ENCODE peak calls at places on chromosomes 1 and 21, in seven cellular contexts. E, G, D, R, V, I and C are unnamed samples.

GRCh38 chr1:212218911-212219310 is 66.3 kb upstream of the PPP2R5A start:
- DNase-seq in I (no peak), G (peak; percentile 60), R (no peak), D (no peak), V (peak; percentile 87), E (peak; percentile 89), C (no peak)

GRCh38 chr1:29945426-29945825 is 709.1 kb downstream of the PTPRU start:
- DNase-seq in E (no peak), V (no peak), D (no peak), G (no peak), R (no peak), I (no peak), C (no peak)

GRCh38 chr21:32096411-32096810 is 182.4 kb downstream of the MIS18A start:
- DNase-seq in V (peak; percentile 14), I (peak; percentile 62), G (peak; percentile 27), R (peak; percentile 28), D (peak; percentile 13), E (no peak), C (peak; percentile 28)

GRCh38 chr1:243434594-243434993 is 178.8 kb downstream of the SDCCAG8 start:
- DNase-seq in I (no peak), V (no peak), E (peak; percentile 47), G (no peak), R (no peak), D (no peak), C (no peak)

GRCh38 chr1:231596337-231596791 is 30.2 kb upstream of the DISC1 start:
- DNase-seq in D (no peak), R (no peak), G (no peak), E (no peak), V (no peak), I (peak; percentile 8), C (no peak)

GRCh38 chr1:212213754-212214153 is 71.5 kb upstream of the PPP2R5A start:
- DNase-seq in E (no peak), I (no peak), R (no peak), D (no peak), V (no peak), G (no peak), C (no peak)

GRCh38 chr1:150574260-150575071 is 4.9 kb downstream of the MCL1 start:
- DNase-seq in I (no peak), V (peak; percentile 37), G (no peak), R (no peak), E (no peak), D (no peak), C (no peak)

GRCh38 chr1:11783556-11783955 is 21.6 kb downstream of the C1orf167 start:
- DNase-seq in R (no peak), I (no peak), D (no peak), V (no peak), E (no peak), G (peak; percentile 72), C (no peak)

GRCh38 chr1:226792368-226792767 is 53.3 kb upstream of the ITPKB start:
- DNase-seq in D (no peak), E (no peak), V (no peak), G (no peak), R (no peak), I (no peak), C (no peak)

GRCh38 chr1:201456499-201457309 is 12.3 kb downstream of the PHLDA3 start:
- DNase-seq in V (peak; percentile 99), I (peak; percentile 38), R (no peak), D (peak; percentile 65), E (peak; percentile 99), G (no peak), C (no peak)

GRCh38 chr1:101371259-101371658 is 134.4 kb downstream of the S1PR1 start:
- DNase-seq in I (no peak), G (no peak), V (peak; percentile 74), D (peak; percentile 1), E (peak; percentile 74), R (peak; percentile 59), C (peak; percentile 27)

GRCh38 chr1:155124503-155125463 is 2.9 kb upstream of the EFNA1 start:
- DNase-seq in G (no peak), I (peak; percentile 40), D (no peak), V (no peak), R (no peak), E (peak; percentile 29), C (no peak)

GRCh38 chr1:19963636-19964035 is 15.8 kb downstream of the PLA2G2A start:
- DNase-seq in V (no peak), E (no peak), R (no peak), D (no peak), I (no peak), G (no peak), C (no peak)

GRCh38 chr1:19969898-19970660 is 9.3 kb downstream of the PLA2G2A start:
- DNase-seq in E (no peak), V (peak; percentile 39), R (no peak), D (no peak), I (no peak), G (no peak), C (no peak)

GRCh38 chr1:19971657-19972056 is 7.8 kb downstream of the PLA2G2A start:
- DNase-seq in E (no peak), D (no peak), V (no peak), I (no peak), G (no peak), R (no peak), C (no peak)

GRCh38 chr1:19964542-19964941 is 14.9 kb downstream of the PLA2G2A start:
- DNase-seq in R (no peak), V (no peak), G (no peak), D (no peak), E (no peak), I (no peak), C (no peak)

DNA sequence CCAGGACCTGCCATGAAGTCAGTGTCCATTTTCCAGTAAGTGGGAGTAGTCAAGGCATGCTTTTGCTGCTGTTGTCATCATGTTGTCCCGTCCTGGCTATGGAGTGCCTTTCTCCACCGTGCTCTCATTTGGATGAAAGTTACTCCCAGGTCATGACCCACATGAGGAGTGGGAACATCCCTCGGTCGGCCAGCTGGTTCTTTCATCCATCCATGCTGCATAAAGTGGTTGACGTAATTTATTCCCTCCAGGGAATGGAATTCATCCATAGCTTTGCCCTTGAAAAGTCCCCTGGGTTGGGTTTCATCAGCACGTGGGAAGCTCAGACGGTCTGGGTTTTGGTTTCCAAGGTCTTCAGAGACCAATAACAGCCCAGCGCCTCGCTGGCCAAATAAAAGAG is 11.6 kb downstream of the PLA2G2A start:
- DNase-seq in I (no peak), G (no peak), D (no peak), R (no peak), E (no peak), V (no peak), C (no peak)
- TF ChIP-seq EZH2 in I (no peak), G (no peak), D (no peak), R (no peak), E (no peak), V (no peak), C (no peak)

DNA sequence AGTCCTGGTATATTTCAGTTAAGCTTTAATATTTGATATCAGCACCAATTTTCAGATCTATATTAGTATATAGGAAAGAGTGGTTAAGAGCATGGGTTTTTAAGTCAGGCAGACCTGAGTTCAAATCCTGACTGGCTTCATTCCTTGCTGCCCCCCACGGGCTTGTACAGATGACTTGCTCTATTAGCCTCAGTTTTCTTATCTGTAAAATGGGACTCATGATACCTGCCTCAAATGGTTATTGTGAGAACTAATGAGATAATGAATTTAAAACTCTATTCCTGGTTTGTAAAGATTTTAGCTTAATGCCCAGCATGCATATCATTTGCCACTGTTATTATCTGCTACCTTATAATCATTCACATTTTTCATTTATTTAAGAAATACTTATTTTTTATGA is 264.5 kb downstream of the RPS6KC1 start:
- DNase-seq in G (no peak), I (no peak), R (no peak), D (no peak), E (no peak), V (no peak), C (no peak)
- H3K9ac ChIP-seq in G (no peak overlapping the region), I (no peak overlapping the region), R (no peak overlapping the region), D (no peak overlapping the region), E (no peak overlapping the region), V (no peak overlapping the region), C (no peak overlapping the region)

DNA sequence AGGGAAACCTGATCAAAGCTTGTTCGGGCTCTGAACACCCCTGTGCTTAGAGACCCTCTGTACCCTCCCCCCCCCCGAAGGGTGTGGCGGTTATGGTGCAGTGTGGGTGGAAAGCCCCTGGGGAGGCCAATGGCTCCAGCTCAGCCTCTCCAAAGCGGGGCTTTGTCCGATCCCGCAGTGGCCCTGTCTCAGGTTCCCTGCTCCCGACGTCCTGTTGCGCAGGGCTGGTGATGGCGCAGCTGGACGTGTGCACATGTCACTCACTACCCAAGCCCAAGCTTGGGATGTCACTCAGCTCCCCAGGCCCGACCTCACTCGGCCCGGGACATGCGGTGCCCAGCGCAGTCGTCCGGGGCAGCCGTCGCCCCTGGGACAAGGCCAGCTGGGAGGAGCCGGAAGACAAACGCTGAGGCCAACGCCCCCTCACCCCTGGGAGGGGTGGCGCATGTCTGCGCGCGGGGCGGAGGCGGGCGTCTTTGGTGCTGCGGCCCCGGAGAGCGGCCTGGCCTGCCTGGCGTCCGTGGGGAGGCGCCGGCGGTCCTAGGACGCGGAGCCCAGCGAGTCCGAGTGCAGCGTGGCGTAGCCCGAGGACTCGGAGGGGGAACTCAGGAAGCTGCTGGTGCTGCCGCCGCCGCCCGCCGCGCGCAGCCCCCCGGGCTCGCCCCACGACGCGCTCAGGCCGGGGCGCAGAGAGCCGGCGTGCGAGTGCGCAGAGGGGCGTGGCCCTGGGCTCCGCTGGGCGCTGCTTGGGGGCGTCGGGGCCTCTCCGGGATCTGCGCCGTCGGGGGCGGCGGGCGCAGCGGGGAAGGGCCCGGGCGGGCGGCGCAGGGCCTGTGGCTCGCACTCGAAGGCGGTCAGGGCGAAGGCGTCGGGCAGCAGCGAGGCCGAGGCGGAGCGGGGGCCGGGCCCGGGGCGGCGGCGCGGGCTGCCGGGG is 5.1 kb downstream of the HES3 start:
- DNase-seq in D (no peak), R (no peak), V (peak; percentile 52), I (peak; percentile 77), E (peak; percentile 40), G (no peak), C (peak; percentile 41)
- TF ChIP-seq EZH2 in D (no peak), R (no peak), V (no peak), I (peak; percentile 14), E (peak; percentile 80), G (no peak), C (no peak)

GRCh38 chr1:45880930-45881329 is 77.5 kb downstream of the MAST2 start:
- DNase-seq in V (peak; percentile 65), R (no peak), D (no peak), G (no peak), I (no peak), E (peak; percentile 64), C (no peak)

GRCh38 chr1:45887156-45887842 is 83.9 kb downstream of the MAST2 start:
- DNase-seq in V (no peak), R (no peak), E (no peak), D (peak; percentile 47), G (no peak), I (no peak), C (no peak)

GRCh38 chr1:45886229-45886628 is 82.8 kb downstream of the MAST2 start:
- DNase-seq in G (no peak), R (no peak), I (no peak), V (no peak), D (no peak), E (no peak), C (no peak)

GRCh38 chr1:45883633-45884032 is 80.2 kb downstream of the MAST2 start:
- DNase-seq in E (peak; percentile 80), G (no peak), D (no peak), I (no peak), R (no peak), V (peak; percentile 78), C (no peak)

DNA sequence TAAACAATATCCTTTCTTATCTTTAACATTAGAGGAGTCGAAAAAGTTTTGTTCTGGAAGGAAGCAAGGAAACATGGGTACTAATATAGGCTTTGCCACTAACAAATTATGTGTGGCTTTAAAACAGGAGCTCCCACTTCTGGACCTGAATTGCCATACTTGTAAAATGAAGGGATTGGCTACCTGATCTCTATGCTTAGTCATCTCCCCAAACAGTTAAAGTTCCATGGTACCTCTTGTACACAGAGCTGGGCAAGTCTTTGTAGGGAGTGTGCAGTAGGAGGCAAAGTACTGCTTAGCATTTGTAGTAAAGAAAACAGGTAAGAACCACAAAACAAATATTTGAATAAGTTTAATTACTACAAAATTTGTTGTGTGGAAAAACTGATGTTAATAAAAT is 81.3 kb downstream of the MAST2 start:
- DNase-seq in E (peak; percentile 40), G (no peak), V (no peak), I (no peak), R (no peak), D (peak; percentile 62), C (no peak)
- H3K9ac ChIP-seq in E (no peak overlapping the region), G (no peak overlapping the region), V (no peak overlapping the region), I (no peak overlapping the region), R (no peak overlapping the region), D (no peak overlapping the region), C (no peak overlapping the region)